ENCODE peak calls at places on chromosome 12, in eight cellular contexts. One of them, this sample, is unnamed.

GRCh38 chr12:132114667-132115066 is 29.5 kb downstream of the DDX51 start:
- DNase-seq in NCI-H1092 treated with DMSO at 0.1 percent for 48 hours: no peak
- DNase-seq in stimulated activated effector memory CD8-positive, alpha-beta T cell treated with anti-CD3 and anti-CD28 coated beads, Interleukin-12 subunit alpha, Interleukin-12 subunit beta, amount 100 ng/mL, for 72 hours: no peak
- DNase-seq in ELR: no peak
- DNase-seq in IMR-90: no peak
- DNase-seq in amygdala: no peak
- DNase-seq in CD8-positive, alpha-beta T cell: no peak
- DNase-seq in cardiac muscle cell: no peak
- DNase-seq in this sample: no peak

GRCh38 chr12:52631264-52631663 is 12.9 kb upstream of the KRT73 start:
- DNase-seq in IMR-90: no peak
- DNase-seq in stimulated activated effector memory CD8-positive, alpha-beta T cell treated with anti-CD3 and anti-CD28 coated beads, Interleukin-12 subunit alpha, Interleukin-12 subunit beta, amount 100 ng/mL, for 72 hours: peak; percentile 40
- DNase-seq in NCI-H1092 treated with DMSO at 0.1 percent for 48 hours: no peak
- DNase-seq in ELR: no peak
- DNase-seq in amygdala: no peak
- DNase-seq in CD8-positive, alpha-beta T cell: no peak
- DNase-seq in cardiac muscle cell: no peak
- DNase-seq in this sample: no peak

GRCh38 chr12:49048953-49049352 is 11.6 kb downstream of the KMT2D start:
- DNase-seq in stimulated activated effector memory CD8-positive, alpha-beta T cell treated with anti-CD3 and anti-CD28 coated beads, Interleukin-12 subunit alpha, Interleukin-12 subunit beta, amount 100 ng/mL, for 72 hours: no peak
- DNase-seq in amygdala: no peak
- DNase-seq in CD8-positive, alpha-beta T cell: no peak
- DNase-seq in cardiac muscle cell: no peak
- DNase-seq in ELR: no peak
- DNase-seq in NCI-H1092 treated with DMSO at 0.1 percent for 48 hours: no peak
- DNase-seq in IMR-90: no peak
- DNase-seq in this sample: no peak

GRCh38 chr12:123761841-123762714 is at the start of gene DNAH10:
- DNase-seq in NCI-H1092 treated with DMSO at 0.1 percent for 48 hours: peak; percentile 5
- DNase-seq in amygdala: no peak
- DNase-seq in IMR-90: no peak
- DNase-seq in cardiac muscle cell: peak; percentile 29
- DNase-seq in CD8-positive, alpha-beta T cell: peak; percentile 32
- DNase-seq in ELR: no peak
- DNase-seq in stimulated activated effector memory CD8-positive, alpha-beta T cell treated with anti-CD3 and anti-CD28 coated beads, Interleukin-12 subunit alpha, Interleukin-12 subunit beta, amount 100 ng/mL, for 72 hours: peak; percentile 64
- DNase-seq in this sample: peak; percentile 67

GRCh38 chr12:3017281-3017680 is 58.1 kb downstream of the TEAD4 start:
- DNase-seq in IMR-90: no peak
- DNase-seq in amygdala: no peak
- DNase-seq in stimulated activated effector memory CD8-positive, alpha-beta T cell treated with anti-CD3 and anti-CD28 coated beads, Interleukin-12 subunit alpha, Interleukin-12 subunit beta, amount 100 ng/mL, for 72 hours: no peak
- DNase-seq in CD8-positive, alpha-beta T cell: no peak
- DNase-seq in cardiac muscle cell: no peak
- DNase-seq in NCI-H1092 treated with DMSO at 0.1 percent for 48 hours: no peak
- DNase-seq in ELR: no peak
- DNase-seq in this sample: no peak

GRCh38 chr12:120224304-120225199 is 23.6 kb upstream of the RPLP0 start:
- DNase-seq in stimulated activated effector memory CD8-positive, alpha-beta T cell treated with anti-CD3 and anti-CD28 coated beads, Interleukin-12 subunit alpha, Interleukin-12 subunit beta, amount 100 ng/mL, for 72 hours: no peak
- DNase-seq in IMR-90: no peak
- DNase-seq in ELR: no peak
- DNase-seq in amygdala: peak; percentile 23
- DNase-seq in NCI-H1092 treated with DMSO at 0.1 percent for 48 hours: peak; percentile 80
- DNase-seq in cardiac muscle cell: no peak
- DNase-seq in CD8-positive, alpha-beta T cell: peak; percentile 25
- DNase-seq in this sample: no peak

GRCh38 chr12:70106347-70106746 is 136.9 kb upstream of the CNOT2 start:
- DNase-seq in IMR-90: no peak
- DNase-seq in stimulated activated effector memory CD8-positive, alpha-beta T cell treated with anti-CD3 and anti-CD28 coated beads, Interleukin-12 subunit alpha, Interleukin-12 subunit beta, amount 100 ng/mL, for 72 hours: no peak
- DNase-seq in CD8-positive, alpha-beta T cell: no peak
- DNase-seq in amygdala: no peak
- DNase-seq in ELR: no peak
- DNase-seq in NCI-H1092 treated with DMSO at 0.1 percent for 48 hours: no peak
- DNase-seq in cardiac muscle cell: no peak
- DNase-seq in this sample: no peak

GRCh38 chr12:113479578-113480335 is 8.1 kb upstream of the LHX5 start:
- DNase-seq in IMR-90: peak; percentile 20
- DNase-seq in cardiac muscle cell: peak; percentile 57
- DNase-seq in CD8-positive, alpha-beta T cell: no peak
- DNase-seq in stimulated activated effector memory CD8-positive, alpha-beta T cell treated with anti-CD3 and anti-CD28 coated beads, Interleukin-12 subunit alpha, Interleukin-12 subunit beta, amount 100 ng/mL, for 72 hours: no peak
- DNase-seq in amygdala: no peak
- DNase-seq in ELR: peak; percentile 42
- DNase-seq in NCI-H1092 treated with DMSO at 0.1 percent for 48 hours: no peak
- DNase-seq in this sample: no peak

GRCh38 chr12:48031135-48031960 is 27.1 kb upstream of the COL2A1 start:
- DNase-seq in CD8-positive, alpha-beta T cell: no peak
- DNase-seq in amygdala: no peak
- DNase-seq in NCI-H1092 treated with DMSO at 0.1 percent for 48 hours: no peak
- DNase-seq in cardiac muscle cell: no peak
- DNase-seq in stimulated activated effector memory CD8-positive, alpha-beta T cell treated with anti-CD3 and anti-CD28 coated beads, Interleukin-12 subunit alpha, Interleukin-12 subunit beta, amount 100 ng/mL, for 72 hours: no peak
- DNase-seq in ELR: no peak
- DNase-seq in IMR-90: no peak
- DNase-seq in this sample: no peak

GRCh38 chr12:42886160-42886559 is 296.6 kb upstream of the PRICKLE1 start:
- DNase-seq in stimulated activated effector memory CD8-positive, alpha-beta T cell treated with anti-CD3 and anti-CD28 coated beads, Interleukin-12 subunit alpha, Interleukin-12 subunit beta, amount 100 ng/mL, for 72 hours: no peak
- DNase-seq in amygdala: no peak
- DNase-seq in cardiac muscle cell: no peak
- DNase-seq in IMR-90: no peak
- DNase-seq in CD8-positive, alpha-beta T cell: no peak
- DNase-seq in ELR: no peak
- DNase-seq in NCI-H1092 treated with DMSO at 0.1 percent for 48 hours: no peak
- DNase-seq in this sample: no peak

GRCh38 chr12:52949413-52950331 is 754 bp downstream of the KRT18 start:
- DNase-seq in cardiac muscle cell: peak; percentile 94
- DNase-seq in IMR-90: peak; percentile 95
- DNase-seq in ELR: peak; percentile 98
- DNase-seq in CD8-positive, alpha-beta T cell: no peak
- DNase-seq in NCI-H1092 treated with DMSO at 0.1 percent for 48 hours: peak; percentile 23
- DNase-seq in stimulated activated effector memory CD8-positive, alpha-beta T cell treated with anti-CD3 and anti-CD28 coated beads, Interleukin-12 subunit alpha, Interleukin-12 subunit beta, amount 100 ng/mL, for 72 hours: no peak
- DNase-seq in amygdala: no peak
- DNase-seq in this sample: no peak

GRCh38 chr12:124767075-124767821 is 96.4 kb downstream of the SCARB1 start:
- DNase-seq in ELR: peak; percentile 59
- DNase-seq in stimulated activated effector memory CD8-positive, alpha-beta T cell treated with anti-CD3 and anti-CD28 coated beads, Interleukin-12 subunit alpha, Interleukin-12 subunit beta, amount 100 ng/mL, for 72 hours: peak; percentile 93
- DNase-seq in amygdala: peak; percentile 73
- DNase-seq in NCI-H1092 treated with DMSO at 0.1 percent for 48 hours: peak; percentile 46
- DNase-seq in IMR-90: peak; percentile 53
- DNase-seq in CD8-positive, alpha-beta T cell: peak; percentile 79
- DNase-seq in cardiac muscle cell: peak; percentile 78
- DNase-seq in this sample: peak; percentile 89

GRCh38 chr12:45415393-45415817 is 199.5 kb downstream of the ANO6 start:
- DNase-seq in CD8-positive, alpha-beta T cell: no peak
- DNase-seq in IMR-90: peak; percentile 100
- DNase-seq in ELR: peak; percentile 100
- DNase-seq in NCI-H1092 treated with DMSO at 0.1 percent for 48 hours: no peak
- DNase-seq in amygdala: no peak
- DNase-seq in cardiac muscle cell: peak; percentile 91
- DNase-seq in stimulated activated effector memory CD8-positive, alpha-beta T cell treated with anti-CD3 and anti-CD28 coated beads, Interleukin-12 subunit alpha, Interleukin-12 subunit beta, amount 100 ng/mL, for 72 hours: peak; percentile 69
- DNase-seq in this sample: no peak

GRCh38 chr12:63124778-63125177 is 26.2 kb downstream of the AVPR1A start:
- DNase-seq in NCI-H1092 treated with DMSO at 0.1 percent for 48 hours: no peak
- DNase-seq in amygdala: no peak
- DNase-seq in IMR-90: no peak
- DNase-seq in ELR: no peak
- DNase-seq in CD8-positive, alpha-beta T cell: no peak
- DNase-seq in cardiac muscle cell: no peak
- DNase-seq in stimulated activated effector memory CD8-positive, alpha-beta T cell treated with anti-CD3 and anti-CD28 coated beads, Interleukin-12 subunit alpha, Interleukin-12 subunit beta, amount 100 ng/mL, for 72 hours: no peak
- DNase-seq in this sample: no peak

This sample was measured in GM12892.